ENCODE peak calls at places on chromosomes 16 and 17, in nine cellular contexts. One of them, this sample, is unnamed.

GRCh38 chr16:50917941-50918340 is 176.1 kb downstream of the CYLD start:
- DNase-seq in left ventricle myocardium inferior: no peak
- DNase-seq in fibroblast of lung: no peak
- DNase-seq in gastrocnemius medialis: no peak
- DNase-seq in uterus: no peak
- DNase-seq in GM23338: no peak
- DNase-seq in mucosa of descending colon: no peak
- DNase-seq in body of pancreas: no peak
- DNase-seq in PC-9: no peak
- DNase-seq in this sample: no peak

GRCh38 chr17:58316260-58316960 is 12.2 kb downstream of the TSPOAP1 start:
- DNase-seq in left ventricle myocardium inferior: no peak
- DNase-seq in fibroblast of lung: no peak
- DNase-seq in gastrocnemius medialis: no peak
- DNase-seq in uterus: no peak
- DNase-seq in GM23338: no peak
- DNase-seq in mucosa of descending colon: no peak
- DNase-seq in body of pancreas: no peak
- DNase-seq in PC-9: no peak
- DNase-seq in this sample: no peak

GRCh38 chr17:12328204-12328603 is 307.5 kb downstream of the MAP2K4 start:
- DNase-seq in left ventricle myocardium inferior: no peak
- DNase-seq in fibroblast of lung: no peak
- DNase-seq in gastrocnemius medialis: no peak
- DNase-seq in uterus: no peak
- DNase-seq in GM23338: peak; percentile 5
- DNase-seq in mucosa of descending colon: no peak
- DNase-seq in body of pancreas: no peak
- DNase-seq in PC-9: no peak
- DNase-seq in this sample: no peak

GRCh38 chr16:89717310-89718197 is 3.1 kb downstream of the VPS9D1 start:
- DNase-seq in left ventricle myocardium inferior: no peak
- DNase-seq in fibroblast of lung: no peak
- DNase-seq in gastrocnemius medialis: no peak
- DNase-seq in uterus: no peak
- DNase-seq in GM23338: no peak
- DNase-seq in mucosa of descending colon: no peak
- DNase-seq in body of pancreas: no peak
- DNase-seq in PC-9: no peak
- DNase-seq in this sample: no peak

GRCh38 chr17:16191604-16192003 is 23.7 kb downstream of the NCOR1 start:
- DNase-seq in left ventricle myocardium inferior: no peak
- DNase-seq in fibroblast of lung: no peak
- DNase-seq in gastrocnemius medialis: no peak
- DNase-seq in uterus: no peak
- DNase-seq in GM23338: no peak
- DNase-seq in mucosa of descending colon: no peak
- DNase-seq in body of pancreas: no peak
- DNase-seq in PC-9: no peak
- DNase-seq in this sample: no peak

GRCh38 chr16:21208429-21208828 is 2.9 kb downstream of the ZP2 start:
- DNase-seq in left ventricle myocardium inferior: no peak
- DNase-seq in fibroblast of lung: no peak
- DNase-seq in gastrocnemius medialis: no peak
- DNase-seq in uterus: no peak
- DNase-seq in GM23338: no peak
- DNase-seq in mucosa of descending colon: no peak
- DNase-seq in body of pancreas: no peak
- DNase-seq in PC-9: no peak
- DNase-seq in this sample: no peak

GRCh38 chr17:4947411-4948165 is 742 bp downstream of the PFN1 start:
- DNase-seq in left ventricle myocardium inferior: peak; percentile 67
- DNase-seq in fibroblast of lung: peak; percentile 55
- DNase-seq in gastrocnemius medialis: peak; percentile 56
- DNase-seq in uterus: peak; percentile 71
- DNase-seq in GM23338: peak; percentile 77
- DNase-seq in mucosa of descending colon: peak; percentile 83
- DNase-seq in body of pancreas: peak; percentile 48
- DNase-seq in PC-9: peak; percentile 58
- DNase-seq in this sample: peak; percentile 83

GRCh38 chr17:29154516-29155234 is 25.5 kb downstream of the MYO18A start:
- DNase-seq in left ventricle myocardium inferior: peak; percentile 56
- DNase-seq in fibroblast of lung: no peak
- DNase-seq in gastrocnemius medialis: no peak
- DNase-seq in uterus: no peak
- DNase-seq in GM23338: no peak
- DNase-seq in mucosa of descending colon: peak; percentile 30
- DNase-seq in body of pancreas: peak; percentile 39
- DNase-seq in PC-9: peak; percentile 71
- DNase-seq in this sample: no peak

GRCh38 chr16:13148836-13149235 is 247.4 kb downstream of the SHISA9 start:
- DNase-seq in left ventricle myocardium inferior: no peak
- DNase-seq in fibroblast of lung: no peak
- DNase-seq in gastrocnemius medialis: no peak
- DNase-seq in uterus: no peak
- DNase-seq in GM23338: no peak
- DNase-seq in mucosa of descending colon: no peak
- DNase-seq in body of pancreas: no peak
- DNase-seq in PC-9: no peak
- DNase-seq in this sample: no peak

GRCh38 chr16:82884320-82884898 is 257.6 kb downstream of the CDH13 start:
- DNase-seq in left ventricle myocardium inferior: no peak
- DNase-seq in fibroblast of lung: no peak
- DNase-seq in gastrocnemius medialis: no peak
- DNase-seq in uterus: no peak
- DNase-seq in GM23338: no peak
- DNase-seq in mucosa of descending colon: no peak
- DNase-seq in body of pancreas: no peak
- DNase-seq in PC-9: no peak
- DNase-seq in this sample: no peak

GRCh38 chr17:869567-870530 is 87.7 kb downstream of the MRM3 start:
- DNase-seq in left ventricle myocardium inferior: peak; percentile 42
- DNase-seq in fibroblast of lung: peak; percentile 86
- DNase-seq in gastrocnemius medialis: peak; percentile 97
- DNase-seq in uterus: peak; percentile 66
- DNase-seq in GM23338: no peak
- DNase-seq in mucosa of descending colon: no peak
- DNase-seq in body of pancreas: peak; percentile 35
- DNase-seq in PC-9: peak; percentile 39
- DNase-seq in this sample: no peak

GRCh38 chr17:40810505-40810904 is 10.7 kb upstream of the KRT28 start:
- DNase-seq in left ventricle myocardium inferior: no peak
- DNase-seq in fibroblast of lung: peak; percentile 84
- DNase-seq in gastrocnemius medialis: no peak
- DNase-seq in uterus: no peak
- DNase-seq in GM23338: no peak
- DNase-seq in mucosa of descending colon: no peak
- DNase-seq in body of pancreas: no peak
- DNase-seq in PC-9: peak; percentile 18
- DNase-seq in this sample: no peak

GRCh38 chr17:12134101-12134500 is 113.4 kb downstream of the MAP2K4 start:
- DNase-seq in left ventricle myocardium inferior: no peak
- DNase-seq in fibroblast of lung: no peak
- DNase-seq in gastrocnemius medialis: no peak
- DNase-seq in uterus: no peak
- DNase-seq in GM23338: no peak
- DNase-seq in mucosa of descending colon: no peak
- DNase-seq in body of pancreas: no peak
- DNase-seq in PC-9: no peak
- DNase-seq in this sample: no peak

GRCh38 chr16:27405546-27406451 is 3.8 kb downstream of the IL21R start:
- DNase-seq in left ventricle myocardium inferior: no peak
- DNase-seq in fibroblast of lung: peak; percentile 38
- DNase-seq in gastrocnemius medialis: no peak
- DNase-seq in uterus: no peak
- DNase-seq in GM23338: no peak
- DNase-seq in mucosa of descending colon: no peak
- DNase-seq in body of pancreas: no peak
- DNase-seq in PC-9: no peak
- DNase-seq in this sample: peak; percentile 82

GRCh38 chr16:88754912-88755744 is 29.9 kb downstream of the PIEZO1 start:
- DNase-seq in left ventricle myocardium inferior: no peak
- DNase-seq in fibroblast of lung: peak; percentile 77
- DNase-seq in gastrocnemius medialis: no peak
- DNase-seq in uterus: no peak
- DNase-seq in GM23338: peak; percentile 78
- DNase-seq in mucosa of descending colon: no peak
- DNase-seq in body of pancreas: no peak
- DNase-seq in PC-9: peak; percentile 98
- DNase-seq in this sample: no peak

GRCh38 chr17:9725575-9725974 is 65.8 kb downstream of the DHRS7C start:
- DNase-seq in left ventricle myocardium inferior: no peak
- DNase-seq in fibroblast of lung: peak; percentile 15
- DNase-seq in gastrocnemius medialis: no peak
- DNase-seq in uterus: no peak
- DNase-seq in GM23338: no peak
- DNase-seq in mucosa of descending colon: no peak
- DNase-seq in body of pancreas: no peak
- DNase-seq in PC-9: no peak
- DNase-seq in this sample: no peak

GRCh38 chr17:6428207-6428965 is 6.5 kb downstream of the AIPL1 start:
- DNase-seq in left ventricle myocardium inferior: no peak
- DNase-seq in fibroblast of lung: no peak
- DNase-seq in gastrocnemius medialis: no peak
- DNase-seq in uterus: no peak
- DNase-seq in GM23338: no peak
- DNase-seq in mucosa of descending colon: no peak
- DNase-seq in body of pancreas: no peak
- DNase-seq in PC-9: no peak
- DNase-seq in this sample: no peak

GRCh38 chr17:6427284-6427781 is 7.6 kb downstream of the AIPL1 start:
- DNase-seq in left ventricle myocardium inferior: no peak
- DNase-seq in fibroblast of lung: peak; percentile 62
- DNase-seq in gastrocnemius medialis: no peak
- DNase-seq in uterus: no peak
- DNase-seq in GM23338: no peak
- DNase-seq in mucosa of descending colon: peak; percentile 27
- DNase-seq in body of pancreas: no peak
- DNase-seq in PC-9: no peak
- DNase-seq in this sample: no peak

GRCh38 chr17:6429266-6429665 is 5.7 kb downstream of the AIPL1 start:
- DNase-seq in left ventricle myocardium inferior: no peak
- DNase-seq in fibroblast of lung: no peak
- DNase-seq in gastrocnemius medialis: no peak
- DNase-seq in uterus: no peak
- DNase-seq in GM23338: no peak
- DNase-seq in mucosa of descending colon: no peak
- DNase-seq in body of pancreas: no peak
- DNase-seq in PC-9: no peak
- DNase-seq in this sample: no peak

GRCh38 chr17:6426356-6427101 is 8.4 kb downstream of the AIPL1 start:
- DNase-seq in left ventricle myocardium inferior: no peak
- DNase-seq in fibroblast of lung: no peak
- DNase-seq in gastrocnemius medialis: no peak
- DNase-seq in uterus: no peak
- DNase-seq in GM23338: no peak
- DNase-seq in mucosa of descending colon: no peak
- DNase-seq in body of pancreas: no peak
- DNase-seq in PC-9: no peak
- DNase-seq in this sample: no peak

GRCh38 chr17:6430769-6431168 is 4.2 kb downstream of the AIPL1 start:
- DNase-seq in left ventricle myocardium inferior: no peak
- DNase-seq in fibroblast of lung: no peak
- DNase-seq in gastrocnemius medialis: no peak
- DNase-seq in uterus: no peak
- DNase-seq in GM23338: no peak
- DNase-seq in mucosa of descending colon: no peak
- DNase-seq in body of pancreas: no peak
- DNase-seq in PC-9: no peak
- DNase-seq in this sample: no peak
- TF ChIP-seq CTCF in left ventricle myocardium inferior: no peak
- TF ChIP-seq CTCF in fibroblast of lung: peak; percentile 15
- TF ChIP-seq CTCF in gastrocnemius medialis: no peak
- TF ChIP-seq CTCF in uterus: no peak
- TF ChIP-seq CTCF in GM23338: peak; percentile 28
- TF ChIP-seq CTCF in mucosa of descending colon: no peak
- TF ChIP-seq CTCF in body of pancreas: no peak
- TF ChIP-seq CTCF in PC-9: peak; percentile 40
- TF ChIP-seq CTCF in this sample: peak; percentile 33

GRCh38 chr17:48283907-48284306 is 146.1 kb downstream of the SKAP1 start:
- DNase-seq in left ventricle myocardium inferior: no peak
- DNase-seq in fibroblast of lung: no peak
- DNase-seq in gastrocnemius medialis: no peak
- DNase-seq in uterus: no peak
- DNase-seq in GM23338: no peak
- DNase-seq in mucosa of descending colon: no peak
- DNase-seq in body of pancreas: no peak
- DNase-seq in PC-9: no peak
- DNase-seq in this sample: no peak
- H3K36me3 ChIP-seq in left ventricle myocardium inferior: no peaks in the 10 kb centered on the region
- H3K36me3 ChIP-seq in fibroblast of lung: no peaks in the 10 kb centered on the region
- H3K36me3 ChIP-seq in gastrocnemius medialis: no peaks in the 10 kb centered on the region
- H3K36me3 ChIP-seq in uterus: no peaks in the 10 kb centered on the region
- H3K36me3 ChIP-seq in GM23338: no peaks in the 10 kb centered on the region
- H3K36me3 ChIP-seq in mucosa of descending colon: no peaks in the 10 kb centered on the region
- H3K36me3 ChIP-seq in body of pancreas: no peaks in the 10 kb centered on the region
- H3K36me3 ChIP-seq in PC-9: no peaks in the 10 kb centered on the region
- H3K36me3 ChIP-seq in this sample: no peaks in the 10 kb centered on the region

GRCh38 chr16:318628-319027 is 33.9 kb downstream of the AXIN1 start:
- DNase-seq in left ventricle myocardium inferior: no peak
- DNase-seq in fibroblast of lung: no peak
- DNase-seq in gastrocnemius medialis: no peak
- DNase-seq in uterus: no peak
- DNase-seq in GM23338: peak; percentile 90
- DNase-seq in mucosa of descending colon: no peak
- DNase-seq in body of pancreas: no peak
- DNase-seq in PC-9: peak; percentile 25
- DNase-seq in this sample: no peak
- TF ChIP-seq CTCF in left ventricle myocardium inferior: no peak
- TF ChIP-seq CTCF in fibroblast of lung: no peak
- TF ChIP-seq CTCF in gastrocnemius medialis: no peak
- TF ChIP-seq CTCF in uterus: no peak
- TF ChIP-seq CTCF in GM23338: peak; percentile 84
- TF ChIP-seq CTCF in mucosa of descending colon: no peak
- TF ChIP-seq CTCF in body of pancreas: no peak
- TF ChIP-seq CTCF in PC-9: peak; percentile 42
- TF ChIP-seq CTCF in this sample: peak; percentile 30

DNA sequence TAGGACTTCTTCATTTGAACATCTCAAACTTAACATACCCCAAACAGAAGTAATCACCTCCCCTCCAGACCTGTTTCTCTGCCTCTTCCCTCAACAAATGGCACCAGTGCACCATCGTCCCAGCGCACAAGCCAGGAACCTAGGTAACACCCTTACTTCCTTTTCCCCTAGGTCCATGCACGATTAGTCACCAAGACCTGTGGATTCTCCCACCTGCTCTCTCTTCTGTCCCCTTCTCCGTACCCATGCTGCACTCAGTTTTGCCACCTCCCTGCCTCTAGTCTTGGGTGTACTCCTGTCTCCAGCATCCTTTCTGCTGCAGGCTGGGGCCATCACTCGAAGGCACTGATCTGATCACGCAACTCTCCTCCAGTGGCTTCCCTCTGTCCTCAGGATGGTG is 3.2 kb downstream of the EMC8 start:
- DNase-seq in left ventricle myocardium inferior: no peak
- DNase-seq in fibroblast of lung: no peak
- DNase-seq in gastrocnemius medialis: no peak
- DNase-seq in uterus: no peak
- DNase-seq in GM23338: no peak
- DNase-seq in mucosa of descending colon: no peak
- DNase-seq in body of pancreas: no peak
- DNase-seq in PC-9: no peak
- DNase-seq in this sample: no peak
- H3K36me3 ChIP-seq in left ventricle myocardium inferior: peaks cover 49% of the 10 kb centered on the region
- H3K36me3 ChIP-seq in fibroblast of lung: peaks cover 19% of the 10 kb centered on the region
- H3K36me3 ChIP-seq in gastrocnemius medialis: peaks cover 14% of the 10 kb centered on the region
- H3K36me3 ChIP-seq in uterus: no peaks in the 10 kb centered on the region
- H3K36me3 ChIP-seq in GM23338: peaks cover 7% of the 10 kb centered on the region
- H3K36me3 ChIP-seq in mucosa of descending colon: no peaks in the 10 kb centered on the region
- H3K36me3 ChIP-seq in body of pancreas: no peaks in the 10 kb centered on the region
- H3K36me3 ChIP-seq in PC-9: peaks cover 4% of the 10 kb centered on the region
- H3K36me3 ChIP-seq in this sample: peaks cover 7% of the 10 kb centered on the region